ENCODE peak calls at places on chromosomes 12 and 14, in five cellular contexts. One of them, this sample, is unnamed. For H3K9me3, the result is how much of the 10 kb centered on the place peaks cover.

GRCh38 chr12:120361506-120362208 is 7.3 kb downstream of the MSI1 start:
- DNase-seq in Panc1: no peak
- DNase-seq in sigmoid colon: peak
- DNase-seq in HCT116: no peak
- DNase-seq in breast epithelium: no peak
- DNase-seq in this sample: no peak

GRCh38 chr12:53097564-53098353 is at the start of gene IGFBP6:
- DNase-seq in Panc1: no peak
- DNase-seq in sigmoid colon: peak
- DNase-seq in HCT116: no peak
- DNase-seq in breast epithelium: peak
- DNase-seq in this sample: peak

GRCh38 chr12:53791735-53792326 is 40.1 kb upstream of the CISTR start:
- DNase-seq in Panc1: no peak
- DNase-seq in sigmoid colon: no peak
- DNase-seq in HCT116: peak
- DNase-seq in breast epithelium: no peak
- DNase-seq in this sample: no peak

GRCh38 chr14:106883218-106883692 is 1356.9 kb downstream of the TMEM121 start:
- DNase-seq in Panc1: no peak
- DNase-seq in sigmoid colon: no peak
- DNase-seq in HCT116: no peak
- DNase-seq in breast epithelium: no peak
- DNase-seq in this sample: no peak

GRCh38 chr14:104554088-104554607 is 25.4 kb upstream of the C14orf180 start:
- DNase-seq in Panc1: no peak
- DNase-seq in sigmoid colon: peak
- DNase-seq in HCT116: no peak
- DNase-seq in breast epithelium: no peak
- DNase-seq in this sample: no peak

GRCh38 chr14:76546426-76547221 is 170.7 kb downstream of the ESRRB start:
- DNase-seq in Panc1: peak
- DNase-seq in sigmoid colon: no peak
- DNase-seq in HCT116: peak
- DNase-seq in breast epithelium: no peak
- DNase-seq in this sample: no peak

GRCh38 chr14:103207404-103208072 is 84.3 kb downstream of the TNFAIP2 start:
- DNase-seq in Panc1: no peak
- DNase-seq in sigmoid colon: peak
- DNase-seq in HCT116: no peak
- DNase-seq in breast epithelium: no peak
- DNase-seq in this sample: no peak

GRCh38 chr14:76462330-76462729 is 86.4 kb downstream of the ESRRB start:
- DNase-seq in Panc1: no peak
- DNase-seq in sigmoid colon: no peak
- DNase-seq in HCT116: no peak
- DNase-seq in breast epithelium: no peak
- DNase-seq in this sample: no peak

GRCh38 chr14:54600685-54601084 is 33.8 kb downstream of the SAMD4A start:
- DNase-seq in Panc1: no peak
- DNase-seq in sigmoid colon: no peak
- DNase-seq in HCT116: no peak
- DNase-seq in breast epithelium: no peak
- DNase-seq in this sample: no peak

GRCh38 chr14:71372411-71372838 is 465.2 kb downstream of the PCNX1 start:
- DNase-seq in Panc1: peak
- DNase-seq in sigmoid colon: no peak
- DNase-seq in HCT116: no peak
- DNase-seq in breast epithelium: no peak
- DNase-seq in this sample: no peak

GRCh38 chr12:110639336-110640178 is 25.6 kb downstream of the TCTN1 start:
- DNase-seq in Panc1: no peak
- DNase-seq in sigmoid colon: no peak
- DNase-seq in HCT116: no peak
- DNase-seq in breast epithelium: no peak
- DNase-seq in this sample: no peak

GRCh38 chr14:101980700-101981099 is 16.3 kb downstream of the DYNC1H1 start:
- DNase-seq in Panc1: peak
- DNase-seq in sigmoid colon: peak
- DNase-seq in HCT116: peak
- DNase-seq in breast epithelium: peak
- DNase-seq in this sample: no peak

GRCh38 chr12:92292016-92292415 is 146.4 kb upstream of the BTG1 start:
- DNase-seq in Panc1: no peak
- DNase-seq in sigmoid colon: no peak
- DNase-seq in HCT116: no peak
- DNase-seq in breast epithelium: no peak
- DNase-seq in this sample: no peak

GRCh38 chr12:93664573-93665138 is 12.5 kb upstream of the CRADD start:
- DNase-seq in Panc1: no peak
- DNase-seq in sigmoid colon: no peak
- DNase-seq in HCT116: no peak
- DNase-seq in breast epithelium: no peak
- DNase-seq in this sample: no peak

GRCh38 chr14:99393059-99393655 is 87.5 kb downstream of the SETD3 start:
- DNase-seq in Panc1: peak
- DNase-seq in sigmoid colon: no peak
- DNase-seq in HCT116: peak
- DNase-seq in breast epithelium: no peak
- DNase-seq in this sample: no peak

GRCh38 chr12:19841451-19841850 is 402.2 kb downstream of the AEBP2 start:
- DNase-seq in Panc1: no peak
- DNase-seq in sigmoid colon: no peak
- DNase-seq in HCT116: no peak
- DNase-seq in breast epithelium: no peak
- DNase-seq in this sample: no peak

GRCh38 chr14:52025310-52025709 is 36.0 kb downstream of the RTRAF start:
- DNase-seq in Panc1: no peak
- DNase-seq in sigmoid colon: no peak
- DNase-seq in HCT116: no peak
- DNase-seq in breast epithelium: no peak
- DNase-seq in this sample: no peak

GRCh38 chr14:90681889-90682429 is 134.3 kb downstream of the TTC7B start:
- DNase-seq in Panc1: no peak
- DNase-seq in sigmoid colon: no peak
- DNase-seq in HCT116: no peak
- DNase-seq in breast epithelium: no peak
- DNase-seq in this sample: no peak

GRCh38 chr14:104872469-104873341 is 7.6 kb downstream of the CEP170B start:
- DNase-seq in Panc1: no peak
- DNase-seq in sigmoid colon: no peak
- DNase-seq in HCT116: no peak
- DNase-seq in breast epithelium: no peak
- DNase-seq in this sample: no peak

GRCh38 chr14:31837056-31837455 is 240.0 kb upstream of the ARHGAP5 start:
- DNase-seq in Panc1: no peak
- DNase-seq in sigmoid colon: no peak
- DNase-seq in HCT116: no peak
- DNase-seq in breast epithelium: no peak
- DNase-seq in this sample: no peak

GRCh38 chr12:26512213-26512612 is 316.8 kb downstream of the SSPN start:
- DNase-seq in Panc1: no peak
- DNase-seq in sigmoid colon: no peak
- DNase-seq in HCT116: no peak
- DNase-seq in breast epithelium: no peak
- DNase-seq in this sample: no peak

GRCh38 chr12:8629486-8630033 is 16.9 kb upstream of the AICDA start:
- DNase-seq in Panc1: no peak
- DNase-seq in sigmoid colon: no peak
- DNase-seq in HCT116: no peak
- DNase-seq in breast epithelium: no peak
- DNase-seq in this sample: no peak

GRCh38 chr12:82688035-82688501 is 1.4 kb downstream of the TMTC2 start:
- DNase-seq in Panc1: no peak
- DNase-seq in sigmoid colon: no peak
- DNase-seq in HCT116: no peak
- DNase-seq in breast epithelium: no peak
- DNase-seq in this sample: no peak

GRCh38 chr12:83826112-83826511 is 1086.5 kb downstream of the SLC6A15 start:
- DNase-seq in Panc1: peak
- DNase-seq in sigmoid colon: no peak
- DNase-seq in HCT116: peak
- DNase-seq in breast epithelium: no peak
- DNase-seq in this sample: no peak

GRCh38 chr12:9792961-9793617 is 32.4 kb upstream of the CD69 start:
- DNase-seq in Panc1: no peak
- DNase-seq in sigmoid colon: no peak
- DNase-seq in HCT116: no peak
- DNase-seq in breast epithelium: no peak
- DNase-seq in this sample: no peak

GRCh38 chr14:53979141-53979673 is 22.6 kb upstream of the BMP4 start:
- DNase-seq in Panc1: no peak
- DNase-seq in sigmoid colon: no peak
- DNase-seq in HCT116: no peak
- DNase-seq in breast epithelium: no peak
- DNase-seq in this sample: no peak

GRCh38 chr12:115403253-115403652 is 719.3 kb upstream of the TBX3 start:
- DNase-seq in Panc1: no peak
- DNase-seq in sigmoid colon: no peak
- DNase-seq in HCT116: no peak
- DNase-seq in breast epithelium: no peak
- DNase-seq in this sample: no peak

GRCh38 chr14:101887219-101887618 is 77.2 kb upstream of the DYNC1H1 start:
- DNase-seq in Panc1: no peak
- DNase-seq in sigmoid colon: no peak
- DNase-seq in HCT116: no peak
- DNase-seq in breast epithelium: no peak
- DNase-seq in this sample: no peak

DNA sequence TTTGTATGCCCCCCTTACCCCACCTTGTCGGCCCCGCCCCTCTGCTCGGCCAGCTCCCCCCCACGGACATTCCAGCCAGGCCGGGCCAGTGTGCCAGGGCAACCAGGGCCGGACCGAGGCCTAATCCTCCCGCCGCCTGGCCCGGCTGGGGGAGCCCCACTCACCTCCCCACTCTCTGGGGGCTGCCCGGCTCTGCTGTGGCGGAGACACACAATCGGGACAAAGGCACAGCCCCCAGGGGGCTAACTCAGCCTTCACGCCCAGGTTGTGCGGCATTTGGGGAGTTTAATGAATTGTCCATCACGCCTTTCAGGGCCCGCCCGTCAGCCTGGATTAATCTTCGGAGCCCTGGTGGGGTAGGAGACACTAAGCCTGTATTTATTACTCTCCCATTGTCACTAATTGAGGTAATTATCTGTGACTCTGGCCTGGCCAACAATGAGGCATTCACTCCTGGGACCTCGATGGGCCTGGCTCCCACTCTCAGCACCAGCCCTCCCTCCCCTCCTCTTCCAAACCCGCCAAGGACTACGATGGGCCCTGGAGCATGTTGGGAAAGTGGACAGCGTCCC is 8.7 kb downstream of the WNT1 start:
- DNase-seq in Panc1: no peak
- DNase-seq in sigmoid colon: no peak
- DNase-seq in HCT116: no peak
- DNase-seq in breast epithelium: no peak
- DNase-seq in this sample: no peak
- TF ChIP-seq POLR2AphosphoS5 in Panc1: no peak
- TF ChIP-seq POLR2AphosphoS5 in sigmoid colon: no peak
- TF ChIP-seq POLR2AphosphoS5 in HCT116: no peak
- TF ChIP-seq POLR2AphosphoS5 in breast epithelium: no peak
- TF ChIP-seq POLR2AphosphoS5 in this sample: no peak

GRCh38 chr12:126210026-126210425 is 1144.8 kb downstream of the AACS start:
- DNase-seq in Panc1: no peak
- DNase-seq in sigmoid colon: no peak
- DNase-seq in HCT116: no peak
- DNase-seq in breast epithelium: no peak
- DNase-seq in this sample: no peak

GRCh38 chr12:126212827-126213226 is 1147.6 kb downstream of the AACS start:
- DNase-seq in Panc1: no peak
- DNase-seq in sigmoid colon: no peak
- DNase-seq in HCT116: no peak
- DNase-seq in breast epithelium: no peak
- DNase-seq in this sample: no peak

DNA sequence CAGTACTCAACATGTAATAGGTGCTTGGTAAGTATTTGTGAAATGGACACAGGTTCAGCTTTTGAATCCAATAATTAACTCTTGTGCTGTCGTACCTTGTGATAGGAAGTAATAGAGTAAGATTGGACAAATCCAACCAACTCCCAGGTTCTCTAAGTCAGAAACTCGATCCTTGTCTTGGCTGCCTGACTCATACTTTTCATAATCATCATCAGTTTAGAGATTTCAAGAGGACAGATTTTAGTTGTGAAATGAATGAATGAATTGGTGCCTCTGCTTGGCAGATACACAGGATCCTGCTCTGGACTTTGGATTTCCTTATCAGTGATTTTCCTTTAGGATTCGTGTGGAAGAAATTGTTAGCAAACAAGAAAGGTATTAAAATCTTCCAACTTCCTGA is 1145.2 kb downstream of the AACS start:
- DNase-seq in Panc1: no peak
- DNase-seq in sigmoid colon: no peak
- DNase-seq in HCT116: no peak
- DNase-seq in breast epithelium: no peak
- DNase-seq in this sample: no peak
- H3K9me3 ChIP-seq in Panc1: under half
- H3K9me3 ChIP-seq in sigmoid colon: under half
- H3K9me3 ChIP-seq in HCT116: under half
- H3K9me3 ChIP-seq in breast epithelium: under half
- H3K9me3 ChIP-seq in this sample: under half

DNA sequence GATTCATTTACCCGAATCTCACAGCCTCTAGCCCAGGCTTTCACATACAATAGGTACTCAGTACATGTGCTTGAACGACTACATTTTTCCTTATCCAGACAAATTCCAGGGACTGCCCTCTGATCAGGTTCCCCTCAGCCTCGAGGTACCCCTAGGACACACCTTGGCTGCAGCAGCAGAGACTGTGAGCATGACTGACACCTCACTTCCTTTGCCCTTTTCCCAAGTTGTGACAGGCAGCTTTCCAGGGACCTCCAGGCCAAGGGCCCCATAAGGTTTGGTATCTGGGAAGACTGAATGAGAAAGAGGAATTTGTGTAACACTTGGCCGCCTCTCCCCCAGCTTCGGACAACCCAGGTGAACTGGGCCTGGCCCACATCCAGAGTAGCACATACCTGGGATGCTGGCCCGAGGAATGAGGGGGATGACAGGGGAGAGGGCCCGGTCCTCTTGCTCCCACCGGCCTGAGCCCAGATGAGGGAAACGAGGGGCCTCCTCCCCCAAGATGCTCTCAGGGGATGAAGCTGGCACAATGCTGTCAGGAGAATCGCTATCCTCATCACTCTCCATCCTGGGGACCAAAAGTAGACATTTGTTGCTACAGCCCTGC is 10.2 kb upstream of the PRKAG1 start:
- DNase-seq in Panc1: no peak
- DNase-seq in sigmoid colon: no peak
- DNase-seq in HCT116: no peak
- DNase-seq in breast epithelium: no peak
- DNase-seq in this sample: peak
- TF ChIP-seq POLR2AphosphoS5 in Panc1: no peak
- TF ChIP-seq POLR2AphosphoS5 in sigmoid colon: no peak
- TF ChIP-seq POLR2AphosphoS5 in HCT116: no peak
- TF ChIP-seq POLR2AphosphoS5 in breast epithelium: no peak
- TF ChIP-seq POLR2AphosphoS5 in this sample: no peak

GRCh38 chr12:3679831-3680230 is 73.1 kb downstream of the CRACR2A start:
- DNase-seq in Panc1: no peak
- DNase-seq in sigmoid colon: no peak
- DNase-seq in HCT116: no peak
- DNase-seq in breast epithelium: no peak
- DNase-seq in this sample: no peak
- H3K9me3 ChIP-seq in Panc1: under half
- H3K9me3 ChIP-seq in sigmoid colon: under half
- H3K9me3 ChIP-seq in HCT116: under half
- H3K9me3 ChIP-seq in breast epithelium: under half
- H3K9me3 ChIP-seq in this sample: under half

GRCh38 chr14:44901696-44902095 is 60.1 kb downstream of the KLHL28 start:
- DNase-seq in Panc1: no peak
- DNase-seq in sigmoid colon: no peak
- DNase-seq in HCT116: no peak
- DNase-seq in breast epithelium: no peak
- DNase-seq in this sample: no peak
- TF ChIP-seq POLR2AphosphoS5 in Panc1: no peak
- TF ChIP-seq POLR2AphosphoS5 in sigmoid colon: peak
- TF ChIP-seq POLR2AphosphoS5 in HCT116: no peak
- TF ChIP-seq POLR2AphosphoS5 in breast epithelium: no peak
- TF ChIP-seq POLR2AphosphoS5 in this sample: no peak